ENCODE peak calls at places on chromosome 6, in seven cellular contexts. Y, U, E, L, X, T and O are unnamed samples.

GRCh38 chr6:14458669-14459266 is 341.2 kb downstream of the CD83 start:
- DNase-seq in U (no peak), L (no peak), X (peak), Y (peak), T (no peak), E (no peak), O (no peak)

GRCh38 chr6:20056350-20056992 is 155.8 kb downstream of the MBOAT1 start:
- DNase-seq in U (peak), Y (peak), L (peak), X (peak), T (no peak), E (no peak), O (peak)

GRCh38 chr6:168473197-168473596 is 32.2 kb downstream of the SMOC2 start:
- DNase-seq in L (no peak), E (no peak), T (no peak), Y (no peak), U (no peak), X (no peak), O (no peak)

GRCh38 chr6:72857791-72858190 is 235.9 kb downstream of the KCNQ5 start:
- DNase-seq in E (no peak), U (peak), L (no peak), T (no peak), Y (peak), X (peak), O (peak)

GRCh38 chr6:84687487-84687886 is 76.9 kb downstream of the TBX18 start:
- DNase-seq in X (no peak), Y (no peak), E (no peak), L (peak), U (no peak), T (no peak), O (no peak)

GRCh38 chr6:28353981-28354676 is 4.4 kb downstream of the ZKSCAN3 start:
- DNase-seq in L (no peak), T (no peak), Y (peak), E (no peak), U (peak), X (peak), O (peak)

GRCh38 chr6:123777554-123777953 is 26.1 kb upstream of the NKAIN2 start:
- DNase-seq in E (no peak), Y (peak), T (no peak), X (peak), L (no peak), U (no peak), O (peak)

GRCh38 chr6:169173532-169174268 is 79.9 kb downstream of the THBS2 start:
- DNase-seq in L (no peak), E (no peak), X (no peak), Y (peak), U (no peak), T (no peak), O (peak)

GRCh38 chr6:165662671-165663282 is at the start of gene PDE10A:
- DNase-seq in Y (peak), E (peak), T (no peak), X (peak), L (peak), U (peak), O (peak)

GRCh38 chr6:87237804-87238203 is 82.4 kb downstream of the ZNF292 start:
- DNase-seq in Y (peak), L (no peak), E (no peak), T (no peak), U (peak), X (peak), O (no peak)

GRCh38 chr6:113352029-113352801 is 504.9 kb upstream of the MARCKS start:
- DNase-seq in U (no peak), T (no peak), Y (peak), L (no peak), E (no peak), X (peak), O (peak)

GRCh38 chr6:52077180-52077884 is 10.1 kb downstream of the PKHD1 start:
- DNase-seq in L (no peak), X (no peak), U (peak), E (peak), T (peak), Y (no peak), O (no peak)

GRCh38 chr6:121686611-121687023 is 251.2 kb downstream of the GJA1 start:
- DNase-seq in X (no peak), T (peak), E (peak), Y (no peak), U (no peak), L (no peak), O (peak)

GRCh38 chr6:88616380-88616779 is 347.0 kb downstream of the RNGTT start:
- DNase-seq in U (no peak), T (no peak), Y (no peak), L (no peak), X (no peak), E (no peak), O (no peak)

GRCh38 chr6:22888147-22888831 is 318.9 kb downstream of the HDGFL1 start:
- DNase-seq in E (no peak), U (no peak), X (peak), T (no peak), L (no peak), Y (no peak), O (no peak)

GRCh38 chr6:131660195-131660594 is 23.1 kb downstream of the ENPP3 start:
- DNase-seq in U (peak), L (no peak), Y (peak), T (no peak), E (no peak), X (peak), O (no peak)

GRCh38 chr6:92180090-92180489 is 1239.3 kb downstream of the EPHA7 start:
- DNase-seq in X (no peak), E (no peak), T (no peak), L (no peak), Y (no peak), U (no peak), O (no peak)

GRCh38 chr6:43428112-43428570 is 800 bp downstream of the ABCC10 start:
- DNase-seq in T (no peak), Y (no peak), E (no peak), U (no peak), X (no peak), L (no peak), O (no peak)

GRCh38 chr6:36524871-36525270 is 22.4 kb downstream of the STK38 start:
- DNase-seq in Y (no peak), U (no peak), X (no peak), L (no peak), T (no peak), E (no peak), O (no peak)

GRCh38 chr6:143408787-143409162 is 41.7 kb downstream of the ADAT2 start:
- DNase-seq in T (no peak), U (no peak), L (no peak), Y (no peak), E (no peak), X (no peak), O (no peak)

GRCh38 chr6:21279619-21280018 is 313.9 kb upstream of the SOX4 start:
- DNase-seq in U (no peak), E (no peak), X (no peak), T (no peak), Y (no peak), L (no peak), O (no peak)

GRCh38 chr6:36666726-36667591 is 11.6 kb upstream of the CDKN1A start:
- DNase-seq in T (no peak), X (peak), U (peak), L (peak), Y (peak), E (peak), O (peak)

GRCh38 chr6:44062771-44063560 is 64.3 kb downstream of the MRPL14 start:
- DNase-seq in Y (no peak), U (peak), X (no peak), L (no peak), E (peak), T (no peak), O (no peak)

GRCh38 chr6:30169658-30170614 is 6.6 kb downstream of the TRIM15 start:
- DNase-seq in L (peak), X (peak), E (no peak), T (no peak), Y (peak), U (peak), O (peak)

GRCh38 chr6:72650081-72650745 is 28.3 kb downstream of the KCNQ5 start:
- DNase-seq in X (no peak), L (no peak), E (no peak), U (no peak), Y (peak), T (no peak), O (no peak)

GRCh38 chr6:150025201-150025917 is at the start of gene RAET1L:
- DNase-seq in L (no peak), X (peak), T (no peak), Y (peak), U (no peak), E (no peak), O (peak)

GRCh38 chr6:149405823-149406765 is 6.0 kb downstream of the SUMO4 start:
- DNase-seq in E (no peak), X (peak), Y (peak), U (peak), T (no peak), L (no peak), O (no peak)

GRCh38 chr6:43219814-43220213 is 9.5 kb downstream of the DNPH1 start:
- DNase-seq in L (no peak), X (no peak), E (no peak), U (no peak), Y (no peak), T (no peak), O (no peak)

GRCh38 chr6:144162977-144163376 is 12.7 kb downstream of the STX11 start:
- DNase-seq in U (no peak), Y (no peak), X (no peak), T (no peak), E (no peak), L (no peak), O (no peak)

DNA sequence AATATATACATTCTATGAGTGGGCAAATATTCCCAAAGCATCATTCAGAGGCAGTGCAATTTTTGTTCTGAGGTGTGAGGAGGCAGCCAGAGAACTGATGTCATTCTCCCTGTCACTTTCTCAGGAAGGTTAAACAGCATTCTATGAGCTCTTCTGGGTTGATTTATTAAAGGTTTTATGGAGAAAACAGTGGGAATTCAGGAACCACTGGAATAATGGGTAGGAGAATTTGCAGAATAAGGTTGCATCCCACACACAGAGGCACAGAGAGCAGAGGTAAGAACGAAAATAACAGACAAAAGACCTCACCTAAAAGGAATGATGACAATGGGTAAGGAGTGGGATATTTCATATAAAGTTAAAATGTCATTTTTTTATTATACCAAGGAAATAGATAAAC is 860.5 kb downstream of the TFAP2A start:
- DNase-seq in L (no peak), E (no peak), Y (no peak), T (no peak), X (no peak), U (no peak), O (no peak)
- H2AK5ac ChIP-seq in L (no peak), E (no peak), Y (no peak), T (no peak), X (no peak), U (no peak), O (no peak)

GRCh38 chr6:3777695-3778461 is 26.4 kb upstream of the PXDC1 start:
- DNase-seq in E (no peak), T (no peak), X (no peak), U (no peak), Y (no peak), L (peak), O (no peak)

GRCh38 chr6:3776881-3777507 is 25.5 kb upstream of the PXDC1 start:
- DNase-seq in E (peak), T (no peak), X (no peak), L (no peak), Y (no peak), U (peak), O (no peak)

GRCh38 chr6:3775906-3776305 is 24.4 kb upstream of the PXDC1 start:
- DNase-seq in E (no peak), Y (no peak), X (no peak), L (no peak), U (no peak), T (no peak), O (no peak)

GRCh38 chr6:3779574-3779849 is 28.0 kb upstream of the PXDC1 start:
- DNase-seq in Y (no peak), U (no peak), E (no peak), T (no peak), L (no peak), X (no peak), O (no peak)

GRCh38 chr6:3778701-3779573 is 27.4 kb upstream of the PXDC1 start:
- DNase-seq in T (no peak), X (no peak), L (no peak), E (no peak), Y (no peak), U (no peak), O (no peak)
- H2AK5ac ChIP-seq in T (no peak), X (no peak), L (no peak), E (no peak), Y (no peak), U (no peak), O (no peak)

GRCh38 chr6:68127066-68127465 is 508.0 kb upstream of the ADGRB3 start:
- DNase-seq in X (no peak), T (no peak), E (no peak), U (no peak), L (no peak), Y (no peak), O (no peak)
- H2AK5ac ChIP-seq in X (no peak), T (no peak), E (no peak), U (no peak), L (no peak), Y (no peak), O (no peak)

GRCh38 chr6:163232015-163232523 is 182.4 kb upstream of the QKI start:
- DNase-seq in E (no peak), X (no peak), U (no peak), Y (no peak), T (no peak), L (no peak), O (peak)

GRCh38 chr6:163229050-163229449 is 185.5 kb upstream of the QKI start:
- DNase-seq in T (no peak), Y (no peak), L (no peak), X (no peak), U (no peak), E (no peak), O (no peak)

GRCh38 chr6:163231356-163232014 is 183.0 kb upstream of the QKI start:
- DNase-seq in T (no peak), E (no peak), U (no peak), X (no peak), L (no peak), Y (no peak), O (peak)

GRCh38 chr6:163230901-163231300 is 183.6 kb upstream of the QKI start:
- DNase-seq in X (no peak), U (no peak), L (no peak), Y (no peak), T (no peak), E (no peak), O (no peak)

DNA sequence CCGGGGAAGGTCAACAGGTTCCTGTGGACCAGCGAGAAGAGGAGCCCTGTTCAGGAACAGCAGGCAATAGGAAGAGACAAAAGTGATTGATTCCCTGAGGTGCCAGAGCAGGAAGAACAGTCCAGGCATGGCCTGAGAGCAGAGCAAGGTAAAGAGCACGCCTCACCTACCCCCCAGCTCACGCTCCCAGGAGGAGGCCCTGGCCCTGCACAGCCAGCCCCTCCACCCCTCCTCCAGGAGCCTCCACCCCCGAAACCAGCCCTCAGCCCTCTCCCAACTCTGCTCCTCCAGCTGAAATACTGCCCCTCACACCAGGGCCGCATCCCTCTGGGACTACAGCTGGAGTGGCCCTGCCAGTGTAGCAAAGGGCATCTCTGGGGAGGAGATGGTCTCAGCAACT is 181.9 kb upstream of the QKI start:
- DNase-seq in T (no peak), E (no peak), L (no peak), U (no peak), Y (no peak), X (no peak), O (no peak)
- H2AK5ac ChIP-seq in T (no peak), E (no peak), L (peak), U (no peak), Y (no peak), X (no peak), O (no peak)

DNA sequence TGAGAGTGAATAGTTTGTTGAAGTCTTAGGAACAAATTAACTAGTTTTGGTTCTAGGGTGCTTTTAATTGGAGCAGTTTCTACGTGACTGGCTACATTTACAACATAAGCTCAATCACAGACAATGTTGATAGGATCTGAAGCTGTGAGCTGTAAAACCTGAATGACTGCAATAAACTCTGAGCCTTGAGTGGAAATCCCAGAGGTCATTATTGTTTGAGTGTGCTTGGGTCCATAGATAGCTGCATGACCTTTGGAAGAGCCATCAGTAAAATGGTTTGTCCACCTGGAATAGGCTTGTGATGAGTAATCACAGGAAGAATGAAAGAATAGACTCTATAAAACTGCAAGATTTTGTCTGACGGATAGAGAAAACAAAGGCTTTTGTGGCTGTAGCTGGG is 26.7 kb downstream of the HLA-DRB1 start:
- DNase-seq in X (no peak), U (no peak), L (no peak), E (no peak), T (no peak), Y (no peak), O (no peak)
- H2AK5ac ChIP-seq in X (no peak), U (no peak), L (no peak), E (no peak), T (no peak), Y (no peak), O (no peak)

GRCh38 chr6:111631930-111632460 is 26.3 kb upstream of the TRAF3IP2 start:
- DNase-seq in X (no peak), L (no peak), Y (no peak), U (peak), T (no peak), E (peak), O (no peak)

GRCh38 chr6:111628117-111628866 is 22.6 kb upstream of the TRAF3IP2 start:
- DNase-seq in E (no peak), Y (no peak), T (no peak), U (no peak), L (no peak), X (no peak), O (no peak)

GRCh38 chr6:111631018-111631417 is 25.3 kb upstream of the TRAF3IP2 start:
- DNase-seq in E (no peak), T (no peak), Y (no peak), L (no peak), X (no peak), U (no peak), O (no peak)

DNA sequence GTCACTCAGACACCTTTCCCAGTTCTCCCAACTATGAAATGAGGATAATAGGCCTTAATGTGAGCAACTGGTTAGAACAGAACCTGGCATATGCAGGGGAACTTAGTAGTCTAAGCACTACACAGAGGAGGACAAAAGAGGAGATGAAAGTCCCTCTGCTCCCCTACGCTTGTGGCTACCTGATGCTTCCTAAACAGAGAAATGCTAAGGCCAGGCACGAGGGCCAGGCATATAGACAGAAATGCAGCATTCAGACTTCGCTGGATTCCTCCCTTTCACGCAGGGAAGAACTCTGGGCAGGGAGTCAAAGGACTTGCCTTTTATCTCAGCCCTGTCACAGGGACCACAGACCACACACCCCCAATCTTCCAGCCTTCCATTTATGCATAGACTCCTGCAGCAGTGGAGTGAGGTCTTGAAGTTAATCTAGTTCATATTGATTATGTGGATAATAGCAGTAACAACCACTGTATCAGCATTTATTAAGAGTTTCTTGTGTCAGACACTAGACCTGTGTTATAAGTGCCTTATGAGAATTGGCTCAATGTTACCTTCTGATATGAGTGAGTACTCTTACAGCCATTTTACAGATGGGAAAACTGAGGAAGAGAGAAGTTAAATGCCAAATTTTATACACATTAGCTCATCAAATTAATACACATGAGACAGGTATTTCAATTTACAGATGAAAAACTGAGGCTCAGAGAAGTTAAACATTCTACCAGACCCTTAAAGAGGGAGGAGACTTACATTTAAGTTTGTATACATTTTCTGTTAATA is 27.0 kb upstream of the TRAF3IP2 start:
- DNase-seq in L (no peak), X (no peak), Y (no peak), E (no peak), U (no peak), T (no peak), O (no peak)
- H2AK5ac ChIP-seq in L (no peak), X (no peak), Y (no peak), E (no peak), U (no peak), T (no peak), O (no peak)

GRCh38 chr6:112203577-112204349 is 50.6 kb downstream of the LAMA4 start:
- DNase-seq in L (no peak), X (peak), E (no peak), T (no peak), Y (peak), U (no peak), O (peak)

GRCh38 chr6:112199001-112199403 is 55.4 kb downstream of the LAMA4 start:
- DNase-seq in U (peak), T (no peak), E (peak), Y (no peak), X (no peak), L (no peak), O (no peak)

GRCh38 chr6:112205521-112206458 is 48.6 kb downstream of the LAMA4 start:
- DNase-seq in U (peak), E (no peak), X (no peak), L (no peak), Y (peak), T (peak), O (no peak)

GRCh38 chr6:112204350-112204706 is 50.0 kb downstream of the LAMA4 start:
- DNase-seq in Y (no peak), T (no peak), E (no peak), L (no peak), U (no peak), X (no peak), O (no peak)

GRCh38 chr6:112202639-112203341 is 51.6 kb downstream of the LAMA4 start:
- DNase-seq in L (no peak), Y (no peak), E (no peak), T (no peak), X (peak), U (no peak), O (peak)
- H2AK5ac ChIP-seq in L (no peak), Y (peak), E (no peak), T (no peak), X (no peak), U (no peak), O (no peak)

GRCh38 chr6:15811107-15811506 is 148.3 kb upstream of the DTNBP1 start:
- DNase-seq in X (no peak), U (no peak), L (no peak), Y (no peak), E (no peak), T (no peak), O (no peak)
- H2AK5ac ChIP-seq in X (no peak), U (no peak), L (no peak), Y (no peak), E (no peak), T (no peak), O (no peak)